ENCODE peak calls at places on chromosomes 4 and X, in four cellular contexts. U, S, M and Z are unnamed samples.

GRCh38 chrX:148854351-148854750 is 353.9 kb downstream of the AFF2 start:
- DNase-seq in U (no peak), S (no peak), M (no peak), Z (no peak)

GRCh38 chrX:40078489-40079288 is 19.1 kb downstream of the BCOR start:
- DNase-seq in U (no peak), M (no peak), S (no peak), Z (no peak)

GRCh38 chrX:123121241-123121640 is 62.8 kb upstream of the GRIA3 start:
- DNase-seq in M (no peak), S (no peak), U (no peak), Z (no peak)

GRCh38 chrX:11474576-11474975 is 181.4 kb downstream of the AMELX start:
- DNase-seq in M (no peak), S (no peak), U (no peak), Z (no peak)

GRCh38 chrX:29225670-29226069 is 638.4 kb downstream of the IL1RAPL1 start:
- DNase-seq in S (no peak), M (no peak), U (no peak), Z (no peak)

GRCh38 chrX:141733371-141733770 is 34.8 kb upstream of the SPANXD start:
- DNase-seq in S (no peak), U (no peak), M (no peak), Z (no peak)

GRCh38 chr4:3229964-3230363 is 19.0 kb upstream of the MSANTD1 start:
- DNase-seq in M (no peak), U (no peak), S (no peak), Z (no peak)

GRCh38 chr4:58553031-58553430 is 1442.8 kb upstream of the IGFBP7 start:
- DNase-seq in M (no peak), S (no peak), U (no peak), Z (no peak)

GRCh38 chr4:1027219-1027915 is 15.9 kb downstream of the FGFRL1 start:
- DNase-seq in U (no peak), S (no peak), M (no peak), Z (no peak)

GRCh38 chr4:15649914-15650545 is 5.1 kb downstream of the FBXL5 start:
- DNase-seq in U (peak), S (peak), M (peak), Z (peak)

GRCh38 chrX:120015145-120016067 is 62.1 kb downstream of the RHOXF2B start:
- DNase-seq in U (no peak), S (no peak), M (no peak), Z (no peak)

GRCh38 chrX:40864972-40865371 is 129.6 kb upstream of the MED14 start:
- DNase-seq in S (no peak), U (no peak), M (no peak), Z (no peak)

GRCh38 chrX:74242050-74242449 is 61.9 kb upstream of the ZCCHC13 start:
- DNase-seq in S (peak), M (no peak), U (peak), Z (no peak)

GRCh38 chr4:112222219-112222955 is 9.2 kb upstream of the AP1AR start:
- DNase-seq in M (no peak), U (no peak), S (no peak), Z (no peak)

GRCh38 chr4:21819086-21819485 is 129.5 kb downstream of the KCNIP4 start:
- DNase-seq in U (no peak), M (no peak), S (no peak), Z (no peak)

GRCh38 chr4:114043116-114043515 is 63.7 kb upstream of the ARSJ start:
- DNase-seq in U (peak), S (no peak), M (no peak), Z (no peak)

GRCh38 chr4:87268401-87268800 is 48.0 kb upstream of the KLHL8 start:
- DNase-seq in M (no peak), U (no peak), S (no peak), Z (no peak)

GRCh38 chrX:17355976-17356375 is 19.0 kb upstream of the NHS start:
- DNase-seq in S (no peak), U (peak), M (no peak), Z (no peak)
- TF ChIP-seq POLR2AphosphoS2 in S (no peak), U (no peak), M (no peak), Z (no peak)

DNA sequence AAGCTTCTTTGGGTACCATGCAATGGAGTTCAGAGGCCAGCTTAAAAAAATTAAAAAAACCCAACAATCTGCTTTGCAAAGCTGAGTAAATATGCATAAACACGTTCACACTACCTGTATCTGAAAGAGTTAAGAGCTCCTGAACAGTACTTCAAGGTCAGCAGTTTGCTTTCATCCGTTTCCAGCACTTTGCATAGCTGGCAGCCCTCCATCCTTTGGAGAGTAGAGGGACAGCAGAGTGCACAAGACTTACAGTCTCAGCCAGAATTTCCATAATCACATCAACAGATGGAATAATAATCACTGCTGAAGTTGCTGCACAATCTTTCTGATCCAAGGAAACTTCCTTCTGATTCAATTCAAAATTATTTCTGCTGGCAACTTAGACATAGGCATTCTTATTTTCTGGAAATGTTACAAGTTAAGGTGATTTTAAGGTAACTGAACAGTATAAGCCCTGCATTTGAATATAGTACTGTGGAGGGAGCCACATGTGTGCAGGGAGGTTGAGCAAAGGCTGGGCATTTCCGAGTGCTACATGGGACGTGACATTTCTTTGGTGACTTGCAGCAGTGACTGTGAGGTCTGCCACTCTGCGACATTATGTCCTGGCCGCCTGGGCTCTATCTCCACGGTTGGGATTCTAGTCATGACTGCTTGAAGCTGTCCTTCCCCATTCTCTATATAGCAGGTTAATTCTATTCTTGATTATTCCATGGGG is 73.5 kb upstream of the EMCN start:
- DNase-seq in M (no peak), U (no peak), S (no peak), Z (no peak)
- TF ChIP-seq POLR2AphosphoS2 in M (no peak), U (no peak), S (no peak), Z (no peak)

DNA sequence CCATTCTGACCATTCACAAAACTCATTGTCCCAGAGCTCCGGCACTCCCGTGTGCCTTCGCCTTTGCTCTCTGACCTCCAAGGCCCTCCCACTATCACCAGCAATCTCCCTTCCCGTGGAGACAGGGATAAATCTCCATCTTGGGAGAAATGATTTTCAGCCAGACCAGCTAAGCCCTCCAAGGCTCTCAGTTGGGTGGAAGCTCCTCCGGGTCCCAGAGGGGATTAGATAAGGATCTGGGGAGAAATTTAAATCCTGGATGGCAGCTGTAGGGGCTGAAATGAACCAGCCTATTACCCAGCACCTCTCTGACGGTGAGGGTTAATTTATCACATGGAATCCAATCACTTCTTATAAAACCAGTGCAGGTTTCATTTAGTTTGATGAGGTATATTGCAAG is 366.2 kb downstream of the FBXW7 start:
- DNase-seq in U (no peak), M (no peak), S (no peak), Z (no peak)
- TF ChIP-seq POLR2AphosphoS2 in U (no peak), M (no peak), S (no peak), Z (no peak)

GRCh38 chrX:68703369-68703768 is 55.9 kb downstream of the STARD8 start:
- DNase-seq in M (no peak), U (no peak), S (no peak), Z (no peak)
- TF ChIP-seq POLR2AphosphoS2 in M (no peak), U (no peak), S (no peak), Z (no peak)

DNA sequence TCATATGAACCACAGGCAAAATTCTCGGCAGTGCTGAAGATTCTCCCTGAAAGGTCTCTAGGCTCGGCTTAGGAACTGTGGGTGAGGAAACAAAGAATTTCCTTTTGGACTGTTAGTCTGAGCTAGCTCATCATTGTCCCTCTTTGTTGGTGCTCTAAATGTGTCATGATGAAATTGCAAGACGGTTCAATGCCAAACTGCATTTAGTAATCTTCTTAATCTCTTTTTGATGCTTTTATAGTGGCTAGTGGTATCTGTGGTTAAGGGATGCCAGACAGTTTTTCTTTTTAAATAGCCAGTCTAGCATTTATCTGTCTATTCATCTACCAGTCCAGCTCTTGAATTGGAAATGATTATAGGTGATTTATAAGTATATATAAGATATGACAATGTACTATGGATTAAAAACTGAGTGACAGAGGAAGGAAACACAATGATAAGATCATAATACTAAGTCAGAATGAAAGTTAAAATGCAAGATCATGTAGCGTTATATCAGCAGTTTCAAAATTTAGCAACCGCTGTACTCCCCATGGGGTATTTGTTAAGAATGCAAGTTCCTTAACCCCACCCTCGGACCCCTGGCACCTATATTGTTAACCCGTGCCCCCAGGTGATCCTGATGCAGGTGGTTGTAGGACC is 31.2 kb upstream of the PTTG2 start:
- DNase-seq in S (no peak), M (no peak), U (no peak), Z (no peak)
- TF ChIP-seq POLR2AphosphoS2 in S (no peak), M (no peak), U (no peak), Z (no peak)

DNA sequence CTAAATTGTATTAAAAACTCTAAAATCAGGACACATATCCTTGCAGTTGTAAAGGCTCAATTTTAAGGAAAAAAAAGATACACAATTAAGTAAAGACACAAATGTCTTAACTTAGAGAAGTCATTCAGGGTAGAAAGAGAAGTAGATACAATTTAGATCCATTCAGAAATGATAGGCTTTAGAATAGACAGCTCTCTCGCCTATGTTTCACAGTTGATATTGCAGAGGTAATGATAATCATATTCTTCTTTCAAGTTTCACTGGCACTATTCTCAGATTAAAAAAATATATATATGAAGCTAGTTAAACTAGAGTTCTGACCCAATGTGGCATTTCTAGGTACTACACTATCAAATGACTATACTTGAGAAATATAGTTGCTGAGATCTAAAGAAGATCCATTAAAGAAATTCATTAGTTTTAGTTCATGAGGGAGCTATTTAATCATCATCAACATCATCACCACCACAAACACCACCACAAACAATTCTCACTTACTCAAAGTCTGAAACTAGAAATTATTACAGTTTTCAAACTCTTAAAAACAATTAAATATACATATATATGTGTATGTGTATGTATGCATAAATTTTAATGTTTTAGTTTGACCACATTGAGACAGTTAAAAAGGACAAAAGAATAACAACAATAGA is 93.1 kb downstream of the ANTXR2 start:
- DNase-seq in S (no peak), M (no peak), U (no peak), Z (no peak)
- TF ChIP-seq POLR2AphosphoS2 in S (no peak), M (no peak), U (no peak), Z (no peak)

GRCh38 chrX:121238093-121238492 is 190.7 kb downstream of the GLUD2 start:
- DNase-seq in U (no peak), M (no peak), S (no peak), Z (no peak)
- TF ChIP-seq POLR2AphosphoS2 in U (no peak), M (no peak), S (no peak), Z (no peak)